ENCODE peak calls at places on chromosomes 5 and 9, in seven cellular contexts. One of them, this sample, is unnamed. For H3K4me1, the result is how much of the 10 kb centered on the place peaks cover.

GRCh38 chr9:22147818-22148573 is 138.9 kb upstream of the CDKN2B start:
- DNase-seq in lower lobe of right lung: no peak
- DNase-seq in heart left ventricle: no peak
- DNase-seq in MM.1S: no peak
- DNase-seq in SK-N-SH: no peak
- DNase-seq in stomach: no peak
- DNase-seq in CD8-positive, alpha-beta T cell: no peak
- DNase-seq in this sample: no peak

GRCh38 chr5:69414885-69415583 is at the start of gene MARVELD2:
- DNase-seq in heart left ventricle: peak
- DNase-seq in MM.1S: peak
- DNase-seq in SK-N-SH: peak
- DNase-seq in stomach: peak
- DNase-seq in CD8-positive, alpha-beta T cell: peak
- DNase-seq in lower lobe of right lung: peak
- DNase-seq in this sample: peak

GRCh38 chr5:21862986-21863385 is 990.2 kb downstream of the CDH12 start:
- DNase-seq in stomach: no peak
- DNase-seq in MM.1S: no peak
- DNase-seq in CD8-positive, alpha-beta T cell: no peak
- DNase-seq in SK-N-SH: no peak
- DNase-seq in heart left ventricle: no peak
- DNase-seq in lower lobe of right lung: no peak
- DNase-seq in this sample: no peak

GRCh38 chr9:4111233-4112000 is 188.5 kb downstream of the GLIS3 start:
- DNase-seq in MM.1S: no peak
- DNase-seq in CD8-positive, alpha-beta T cell: no peak
- DNase-seq in heart left ventricle: no peak
- DNase-seq in stomach: no peak
- DNase-seq in lower lobe of right lung: no peak
- DNase-seq in SK-N-SH: no peak
- DNase-seq in this sample: no peak

GRCh38 chr5:116935561-116936162 is 361.0 kb upstream of the SEMA6A start:
- DNase-seq in lower lobe of right lung: no peak
- DNase-seq in CD8-positive, alpha-beta T cell: no peak
- DNase-seq in SK-N-SH: no peak
- DNase-seq in heart left ventricle: peak
- DNase-seq in MM.1S: no peak
- DNase-seq in stomach: no peak
- DNase-seq in this sample: no peak

GRCh38 chr9:17783227-17783626 is 204.4 kb downstream of the SH3GL2 start:
- DNase-seq in lower lobe of right lung: no peak
- DNase-seq in stomach: no peak
- DNase-seq in MM.1S: no peak
- DNase-seq in heart left ventricle: no peak
- DNase-seq in CD8-positive, alpha-beta T cell: no peak
- DNase-seq in SK-N-SH: no peak
- DNase-seq in this sample: no peak

GRCh38 chr9:35431467-35431866 is 58.4 kb upstream of the RUSC2 start:
- DNase-seq in lower lobe of right lung: no peak
- DNase-seq in CD8-positive, alpha-beta T cell: no peak
- DNase-seq in stomach: no peak
- DNase-seq in MM.1S: no peak
- DNase-seq in heart left ventricle: no peak
- DNase-seq in SK-N-SH: no peak
- DNase-seq in this sample: no peak

GRCh38 chr9:29211681-29212589 is 1638.7 kb upstream of the C9orf72 start:
- DNase-seq in lower lobe of right lung: peak
- DNase-seq in heart left ventricle: no peak
- DNase-seq in CD8-positive, alpha-beta T cell: no peak
- DNase-seq in stomach: peak
- DNase-seq in SK-N-SH: peak
- DNase-seq in MM.1S: peak
- DNase-seq in this sample: peak

GRCh38 chr5:123795688-123796087 is 283.7 kb downstream of the CSNK1G3 start:
- DNase-seq in heart left ventricle: no peak
- DNase-seq in MM.1S: no peak
- DNase-seq in stomach: no peak
- DNase-seq in lower lobe of right lung: no peak
- DNase-seq in CD8-positive, alpha-beta T cell: no peak
- DNase-seq in SK-N-SH: no peak
- DNase-seq in this sample: no peak

DNA sequence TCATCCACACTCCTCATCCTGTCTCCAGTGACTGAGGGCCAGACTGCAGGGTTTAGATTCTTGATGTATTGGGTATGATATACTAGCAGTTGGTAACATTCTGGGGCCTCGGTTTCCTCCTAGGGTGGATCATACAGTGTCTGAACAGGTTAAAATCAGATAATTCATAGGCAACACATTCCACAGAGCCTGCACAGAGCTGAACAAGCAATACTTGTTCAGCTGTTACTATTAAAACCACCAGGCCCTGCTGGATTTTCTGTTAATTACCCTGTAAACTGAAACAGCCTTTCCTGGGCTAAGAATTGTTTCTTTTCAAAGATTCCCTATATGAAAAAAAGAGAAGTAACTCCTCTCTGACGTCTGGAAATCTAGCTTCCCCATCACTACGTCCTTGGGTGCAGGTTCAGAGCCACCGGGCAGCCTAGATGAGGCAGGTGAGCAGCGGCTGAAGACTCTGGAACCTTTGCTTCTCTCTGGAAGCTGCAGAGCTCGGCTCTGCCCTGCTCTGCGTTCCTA is 1313.5 kb upstream of the WWC1 start:
- DNase-seq in stomach: no peak
- DNase-seq in heart left ventricle: no peak
- DNase-seq in MM.1S: no peak
- DNase-seq in SK-N-SH: no peak
- DNase-seq in CD8-positive, alpha-beta T cell: no peak
- DNase-seq in lower lobe of right lung: no peak
- DNase-seq in this sample: no peak
- H3K4me3 ChIP-seq in stomach: peak
- H3K4me3 ChIP-seq in heart left ventricle: peak
- H3K4me3 ChIP-seq in MM.1S: no peak
- H3K4me3 ChIP-seq in SK-N-SH: peak
- H3K4me3 ChIP-seq in CD8-positive, alpha-beta T cell: no peak
- H3K4me3 ChIP-seq in lower lobe of right lung: peak
- H3K4me3 ChIP-seq in this sample: peak

GRCh38 chr5:64759960-64760695 is 8.4 kb downstream of the SREK1IP1 start:
- DNase-seq in MM.1S: no peak
- DNase-seq in CD8-positive, alpha-beta T cell: no peak
- DNase-seq in stomach: no peak
- DNase-seq in lower lobe of right lung: no peak
- DNase-seq in heart left ventricle: no peak
- DNase-seq in SK-N-SH: no peak
- DNase-seq in this sample: no peak
- H3K4me1 ChIP-seq in MM.1S: under half
- H3K4me1 ChIP-seq in CD8-positive, alpha-beta T cell: under half
- H3K4me1 ChIP-seq in stomach: under half
- H3K4me1 ChIP-seq in lower lobe of right lung: under half
- H3K4me1 ChIP-seq in heart left ventricle: under half
- H3K4me1 ChIP-seq in SK-N-SH: under half
- H3K4me1 ChIP-seq in this sample: under half

GRCh38 chr5:73170522-73170921 is 2.5 kb upstream of the TMEM174 start:
- DNase-seq in SK-N-SH: no peak
- DNase-seq in CD8-positive, alpha-beta T cell: no peak
- DNase-seq in MM.1S: no peak
- DNase-seq in heart left ventricle: no peak
- DNase-seq in stomach: no peak
- DNase-seq in lower lobe of right lung: no peak
- DNase-seq in this sample: no peak
- TF ChIP-seq CTCF in SK-N-SH: peak
- TF ChIP-seq CTCF in CD8-positive, alpha-beta T cell: no peak
- TF ChIP-seq CTCF in MM.1S: peak
- TF ChIP-seq CTCF in heart left ventricle: no peak
- TF ChIP-seq CTCF in stomach: no peak
- TF ChIP-seq CTCF in lower lobe of right lung: peak
- TF ChIP-seq CTCF in this sample: peak

DNA sequence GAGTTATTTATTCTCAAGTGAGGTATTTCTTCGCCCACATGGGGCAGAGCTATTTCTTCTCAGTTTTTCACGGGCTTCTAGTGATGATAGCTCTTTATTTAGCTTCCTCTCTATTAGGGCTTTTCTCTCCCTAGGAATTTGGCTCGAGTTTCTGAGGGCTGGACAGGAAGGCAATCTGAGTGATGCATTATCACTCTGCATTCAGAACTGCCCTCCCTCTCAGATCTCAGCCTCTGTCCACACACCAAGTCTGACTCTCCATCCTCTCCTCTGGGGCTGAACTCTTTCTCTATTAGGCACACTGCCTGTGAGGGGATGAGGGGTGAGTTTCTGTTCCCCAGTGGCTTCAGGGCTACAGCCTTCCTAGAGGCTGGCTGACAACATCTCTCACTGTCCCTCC is 14.9 kb upstream of the SCAMP1 start:
- DNase-seq in lower lobe of right lung: no peak
- DNase-seq in CD8-positive, alpha-beta T cell: no peak
- DNase-seq in heart left ventricle: no peak
- DNase-seq in stomach: no peak
- DNase-seq in SK-N-SH: no peak
- DNase-seq in MM.1S: no peak
- DNase-seq in this sample: no peak
- H3K4me3 ChIP-seq in lower lobe of right lung: no peak
- H3K4me3 ChIP-seq in CD8-positive, alpha-beta T cell: no peak
- H3K4me3 ChIP-seq in heart left ventricle: no peak
- H3K4me3 ChIP-seq in stomach: no peak
- H3K4me3 ChIP-seq in SK-N-SH: no peak
- H3K4me3 ChIP-seq in MM.1S: no peak
- H3K4me3 ChIP-seq in this sample: no peak

DNA sequence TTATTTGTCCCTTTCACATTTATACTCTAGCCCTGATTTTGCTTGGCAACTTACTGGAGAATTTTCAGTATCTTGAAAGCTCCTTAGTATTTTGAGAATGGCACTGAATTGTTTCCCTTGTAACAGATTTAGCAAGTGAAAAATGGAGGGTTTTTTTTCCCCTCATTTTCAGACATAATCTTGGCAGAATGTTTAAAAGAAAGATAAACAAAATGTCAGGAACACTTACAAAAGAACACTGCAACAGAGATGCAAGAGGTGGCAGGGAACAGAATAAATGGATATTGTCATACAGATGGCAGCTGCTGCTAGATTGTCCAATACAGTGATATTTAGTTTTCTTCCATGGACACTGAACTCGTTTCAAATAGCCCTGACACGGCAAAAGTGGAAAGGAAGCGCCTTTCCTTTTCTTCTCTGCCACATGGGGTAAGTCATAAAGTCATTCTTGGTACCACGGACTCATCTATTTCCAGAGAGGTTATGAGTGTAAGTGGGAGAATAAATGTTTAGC is 77.0 kb upstream of the ZNF608 start:
- DNase-seq in SK-N-SH: no peak
- DNase-seq in heart left ventricle: no peak
- DNase-seq in stomach: no peak
- DNase-seq in MM.1S: no peak
- DNase-seq in lower lobe of right lung: no peak
- DNase-seq in CD8-positive, alpha-beta T cell: no peak
- DNase-seq in this sample: no peak
- H3K4me1 ChIP-seq in SK-N-SH: under half
- H3K4me1 ChIP-seq in heart left ventricle: under half
- H3K4me1 ChIP-seq in stomach: under half
- H3K4me1 ChIP-seq in MM.1S: under half
- H3K4me1 ChIP-seq in lower lobe of right lung: under half
- H3K4me1 ChIP-seq in CD8-positive, alpha-beta T cell: under half
- H3K4me1 ChIP-seq in this sample: under half

GRCh38 chr9:132245465-132245864 is 83.6 kb downstream of the NTNG2 start:
- DNase-seq in CD8-positive, alpha-beta T cell: no peak
- DNase-seq in stomach: no peak
- DNase-seq in heart left ventricle: no peak
- DNase-seq in SK-N-SH: no peak
- DNase-seq in MM.1S: no peak
- DNase-seq in lower lobe of right lung: no peak
- DNase-seq in this sample: no peak
- TF ChIP-seq CTCF in CD8-positive, alpha-beta T cell: no peak
- TF ChIP-seq CTCF in stomach: no peak
- TF ChIP-seq CTCF in heart left ventricle: no peak
- TF ChIP-seq CTCF in SK-N-SH: no peak
- TF ChIP-seq CTCF in MM.1S: no peak
- TF ChIP-seq CTCF in lower lobe of right lung: no peak
- TF ChIP-seq CTCF in this sample: no peak

GRCh38 chr9:101931756-101932155 is 193.3 kb upstream of the GRIN3A start:
- DNase-seq in heart left ventricle: no peak
- DNase-seq in CD8-positive, alpha-beta T cell: no peak
- DNase-seq in MM.1S: no peak
- DNase-seq in SK-N-SH: no peak
- DNase-seq in lower lobe of right lung: no peak
- DNase-seq in stomach: no peak
- DNase-seq in this sample: no peak
- H3K4me3 ChIP-seq in heart left ventricle: no peak
- H3K4me3 ChIP-seq in CD8-positive, alpha-beta T cell: no peak
- H3K4me3 ChIP-seq in MM.1S: no peak
- H3K4me3 ChIP-seq in SK-N-SH: no peak
- H3K4me3 ChIP-seq in lower lobe of right lung: no peak
- H3K4me3 ChIP-seq in stomach: no peak
- H3K4me3 ChIP-seq in this sample: no peak

GRCh38 chr9:128070874-128071273 is 2.8 kb downstream of the SLC25A25 start:
- DNase-seq in SK-N-SH: no peak
- DNase-seq in MM.1S: no peak
- DNase-seq in lower lobe of right lung: no peak
- DNase-seq in stomach: no peak
- DNase-seq in heart left ventricle: no peak
- DNase-seq in CD8-positive, alpha-beta T cell: no peak
- DNase-seq in this sample: no peak

GRCh38 chr9:128068656-128069221 is 707 bp downstream of the SLC25A25 start:
- DNase-seq in heart left ventricle: no peak
- DNase-seq in MM.1S: no peak
- DNase-seq in stomach: no peak
- DNase-seq in lower lobe of right lung: no peak
- DNase-seq in SK-N-SH: peak
- DNase-seq in CD8-positive, alpha-beta T cell: no peak
- DNase-seq in this sample: no peak

GRCh38 chr9:128072144-128073021 is 4.4 kb downstream of the SLC25A25 start:
- DNase-seq in heart left ventricle: peak
- DNase-seq in SK-N-SH: no peak
- DNase-seq in CD8-positive, alpha-beta T cell: peak
- DNase-seq in lower lobe of right lung: peak
- DNase-seq in stomach: peak
- DNase-seq in MM.1S: peak
- DNase-seq in this sample: peak

GRCh38 chr9:128077847-128078503 is 9.9 kb downstream of the SLC25A25 start:
- DNase-seq in lower lobe of right lung: no peak
- DNase-seq in CD8-positive, alpha-beta T cell: no peak
- DNase-seq in MM.1S: peak
- DNase-seq in stomach: no peak
- DNase-seq in SK-N-SH: no peak
- DNase-seq in heart left ventricle: no peak
- DNase-seq in this sample: no peak

DNA sequence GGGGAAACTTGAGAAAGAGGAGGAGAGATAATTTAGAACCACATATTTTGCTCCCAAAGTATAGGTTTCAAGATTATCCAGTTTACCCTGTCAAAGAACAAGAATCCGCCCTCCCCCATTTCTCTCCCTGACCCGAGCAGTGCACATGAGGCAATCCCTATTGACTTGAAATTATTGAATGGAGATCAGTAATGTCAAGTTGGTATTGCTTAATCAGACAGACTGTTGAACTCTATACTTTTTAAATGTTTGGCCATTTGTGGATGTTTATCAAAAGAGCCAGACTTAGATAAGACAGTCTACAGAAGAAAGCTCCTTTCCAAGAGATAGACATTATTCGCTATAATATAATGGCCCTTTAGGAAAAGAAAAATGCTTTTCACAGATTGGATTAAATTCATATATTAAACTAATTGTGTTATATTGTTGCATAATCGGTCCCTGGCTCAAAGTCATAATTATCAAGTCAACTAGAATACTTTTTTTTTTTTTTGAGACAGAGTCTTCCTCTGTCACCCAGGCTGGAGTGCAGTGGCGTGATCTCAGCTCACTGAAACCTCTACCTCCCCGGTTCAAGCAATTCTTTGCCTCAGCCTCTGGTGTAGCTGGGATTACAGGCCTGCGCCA is 5.3 kb downstream of the SLC25A25 start:
- DNase-seq in stomach: no peak
- DNase-seq in lower lobe of right lung: no peak
- DNase-seq in MM.1S: no peak
- DNase-seq in heart left ventricle: no peak
- DNase-seq in CD8-positive, alpha-beta T cell: no peak
- DNase-seq in SK-N-SH: no peak
- DNase-seq in this sample: no peak
- H3K4me1 ChIP-seq in stomach: half or more
- H3K4me1 ChIP-seq in lower lobe of right lung: half or more
- H3K4me1 ChIP-seq in MM.1S: under half
- H3K4me1 ChIP-seq in heart left ventricle: under half
- H3K4me1 ChIP-seq in CD8-positive, alpha-beta T cell: under half
- H3K4me1 ChIP-seq in SK-N-SH: under half
- H3K4me1 ChIP-seq in this sample: under half